ENCODE peak calls at places on chromosomes 4 and X, in six cellular contexts. O, E, V, R, X and A are unnamed samples. For H4K20me1, the result is how much of the 10 kb centered on the place peaks cover.

GRCh38 chrX:12956704-12957541 is 18.0 kb upstream of the TMSB4X start:
- DNase-seq in O (peak), E (peak), V (peak), R (peak), X (no peak), A (peak)

GRCh38 chrX:115226929-115227328 is 7.0 kb downstream of the LRCH2 start:
- DNase-seq in O (peak), E (peak), V (peak), R (peak), X (peak), A (no peak)

GRCh38 chrX:97882306-97882705 is 998.6 kb downstream of the RPA4 start:
- DNase-seq in O (no peak), E (peak), V (peak), R (no peak), X (no peak), A (no peak)

GRCh38 chr4:89298160-89298559 is 9.4 kb downstream of the GPRIN3 start:
- DNase-seq in O (no peak), E (no peak), V (no peak), R (peak), X (no peak), A (peak)

GRCh38 chr4:140105436-140105835 is 48.5 kb downstream of the MAML3 start:
- DNase-seq in O (no peak), E (no peak), V (no peak), R (no peak), X (no peak), A (no peak)

GRCh38 chrX:119735467-119735866 is 22.9 kb upstream of the SOWAHD start:
- DNase-seq in O (no peak), E (no peak), V (no peak), R (no peak), X (no peak), A (no peak)

GRCh38 chr4:110514889-110515479 is 39.0 kb downstream of the ENPEP start:
- DNase-seq in O (peak), E (peak), V (peak), R (peak), X (peak), A (no peak)

GRCh38 chr4:46648088-46648744 is 258.3 kb upstream of the GABRA2 start:
- DNase-seq in O (peak), E (peak), V (peak), R (peak), X (peak), A (peak)

GRCh38 chrX:107627792-107628661 is at the start of gene PRPS1:
- DNase-seq in O (peak), E (peak), V (peak), R (peak), X (peak), A (peak)

GRCh38 chr4:8099981-8100464 is 58.6 kb downstream of the ABLIM2 start:
- DNase-seq in O (no peak), E (no peak), V (no peak), R (no peak), X (no peak), A (no peak)

GRCh38 chrX:20362268-20363002 is 95.7 kb upstream of the RPS6KA3 start:
- DNase-seq in O (peak), E (peak), V (peak), R (no peak), X (peak), A (no peak)

GRCh38 chrX:6228720-6229119 is at the start of gene NLGN4X:
- DNase-seq in O (no peak), E (no peak), V (no peak), R (no peak), X (peak), A (peak)

GRCh38 chr4:111323496-111323895 is 700.6 kb upstream of the PITX2 start:
- DNase-seq in O (peak), E (peak), V (peak), R (no peak), X (no peak), A (no peak)

GRCh38 chr4:76377481-76377901 is 43.5 kb downstream of the CCDC158 start:
- DNase-seq in O (no peak), E (no peak), V (no peak), R (no peak), X (peak), A (no peak)

GRCh38 chrX:100895365-100896075 is 21.4 kb upstream of the NOX1 start:
- DNase-seq in O (peak), E (peak), V (peak), R (peak), X (peak), A (peak)

GRCh38 chrX:17377047-17377692 is 2.2 kb downstream of the NHS start:
- DNase-seq in O (peak), E (no peak), V (peak), R (no peak), X (peak), A (no peak)

GRCh38 chr4:7779194-7779768 is 160.4 kb downstream of the AFAP1 start:
- DNase-seq in O (peak), E (no peak), V (peak), R (no peak), X (peak), A (no peak)

GRCh38 chrX:63434665-63435064 is 83.5 kb upstream of the SPIN4 start:
- DNase-seq in O (no peak), E (peak), V (peak), R (no peak), X (no peak), A (no peak)

GRCh38 chrX:131262738-131263679 is 26.1 kb downstream of the IGSF1 start:
- DNase-seq in O (peak), E (peak), V (no peak), R (peak), X (peak), A (peak)

GRCh38 chrX:16552546-16552945 is 97.4 kb upstream of the S100G start:
- DNase-seq in O (peak), E (peak), V (peak), R (no peak), X (no peak), A (no peak)

GRCh38 chr4:87180767-87181166 is 39.7 kb downstream of the KLHL8 start:
- DNase-seq in O (peak), E (no peak), V (peak), R (no peak), X (no peak), A (no peak)

GRCh38 chr4:99657801-99658200 is at the start of gene C4orf54:
- DNase-seq in O (no peak), E (peak), V (no peak), R (no peak), X (no peak), A (no peak)

GRCh38 chrX:19807414-19807813 is 80.0 kb downstream of the SH3KBP1 start:
- DNase-seq in O (no peak), E (no peak), V (no peak), R (no peak), X (no peak), A (no peak)

GRCh38 chr4:100581337-100581736 is 63.5 kb upstream of the EMCN start:
- DNase-seq in O (no peak), E (peak), V (no peak), R (no peak), X (no peak), A (peak)

GRCh38 chrX:118495958-118496762 is 545 bp downstream of the DOCK11 start:
- DNase-seq in O (peak), E (peak), V (no peak), R (peak), X (peak), A (peak)

GRCh38 chr4:24404281-24404680 is 180.1 kb downstream of the DHX15 start:
- DNase-seq in O (peak), E (no peak), V (peak), R (no peak), X (no peak), A (no peak)

GRCh38 chr4:92170340-92170739 is 133.4 kb upstream of the GRID2 start:
- DNase-seq in O (no peak), E (no peak), V (no peak), R (no peak), X (no peak), A (no peak)

GRCh38 chr4:151431728-151432127 is 22.8 kb downstream of the FHIP1A start:
- DNase-seq in O (no peak), E (no peak), V (no peak), R (no peak), X (no peak), A (no peak)

GRCh38 chr4:176273741-176274140 is 4.7 kb upstream of the ASB5 start:
- DNase-seq in O (no peak), E (no peak), V (no peak), R (no peak), X (no peak), A (no peak)

GRCh38 chr4:185202984-185203379 is 818 bp downstream of the CFAP97 start:
- DNase-seq in O (no peak), E (no peak), V (no peak), R (no peak), X (no peak), A (no peak)

GRCh38 chrX:10444204-10444603 is 176.2 kb downstream of the MID1 start:
- DNase-seq in O (no peak), E (no peak), V (no peak), R (no peak), X (no peak), A (no peak)

GRCh38 chr4:2650276-2650675 is 105.9 kb downstream of the TNIP2 start:
- DNase-seq in O (no peak), E (no peak), V (no peak), R (no peak), X (no peak), A (no peak)

GRCh38 chr4:76197971-76198410 is 15.6 kb downstream of the SCARB2 start:
- DNase-seq in O (peak), E (no peak), V (peak), R (no peak), X (peak), A (no peak)

GRCh38 chr4:37799941-37800554 is 26.4 kb upstream of the PGM2 start:
- DNase-seq in O (peak), E (no peak), V (peak), R (no peak), X (no peak), A (no peak)

DNA sequence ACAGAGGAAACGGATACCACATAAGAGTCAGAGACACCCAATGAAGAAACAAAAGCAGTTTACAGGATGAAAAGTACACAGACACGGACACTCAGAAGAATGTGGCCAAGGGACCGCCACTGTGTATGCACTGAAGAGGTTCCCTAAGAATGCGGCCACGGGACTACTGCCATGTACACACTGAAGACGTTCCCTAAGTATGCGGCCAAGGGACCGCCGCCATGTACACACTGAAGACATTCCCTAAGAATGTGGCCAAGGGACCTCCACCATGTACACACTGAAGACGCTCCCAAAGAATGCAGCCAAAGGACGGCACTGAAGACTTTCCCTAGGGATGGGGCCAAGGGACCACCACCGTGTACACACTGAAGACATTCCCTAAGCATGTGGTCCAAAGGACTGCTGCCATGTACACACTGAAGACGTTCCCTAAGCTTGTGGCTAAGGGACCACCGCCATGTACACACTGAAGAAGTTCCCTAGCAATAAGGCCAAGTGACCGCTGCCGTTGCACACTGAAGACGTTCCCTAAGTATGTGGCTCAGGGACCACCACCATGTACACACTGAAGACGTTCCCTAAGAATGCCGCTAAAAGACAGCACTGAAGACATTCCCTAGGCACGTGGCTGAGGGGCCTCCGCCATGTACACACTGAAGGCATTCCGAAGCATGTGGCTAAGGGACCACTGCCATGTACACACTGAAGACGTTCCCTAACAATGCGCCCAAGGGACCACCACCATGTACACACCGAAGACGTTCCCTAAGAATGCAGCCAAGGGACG is 32.2 kb downstream of the DHRSX start:
- DNase-seq in O (no peak), E (no peak), V (no peak), R (no peak), X (no peak), A (no peak)
- H2AFZ ChIP-seq in O (no peak), E (no peak), V (no peak), R (no peak), X (no peak), A (no peak)

GRCh38 chrX:65689377-65689776 is 21.9 kb downstream of the MSN start:
- DNase-seq in O (no peak), E (peak), V (no peak), R (no peak), X (no peak), A (no peak)
- H4K20me1 ChIP-seq in O (under half), E (half or more), V (half or more), R (under half), X (under half), A (half or more)

GRCh38 chr4:153759407-153760226 is at the start of gene RNF175:
- DNase-seq in O (peak), E (no peak), V (no peak), R (no peak), X (peak), A (no peak)
- H2AFZ ChIP-seq in O (peak), E (no peak), V (peak), R (no peak), X (peak), A (no peak)

GRCh38 chr4:1218892-1219552 is 29.9 kb downstream of the CTBP1 start:
- DNase-seq in O (no peak), E (no peak), V (no peak), R (peak), X (no peak), A (no peak)

GRCh38 chr4:1215347-1216075 is 33.4 kb downstream of the CTBP1 start:
- DNase-seq in O (no peak), E (no peak), V (no peak), R (peak), X (no peak), A (no peak)

GRCh38 chr4:1217366-1217765 is 31.6 kb downstream of the CTBP1 start:
- DNase-seq in O (no peak), E (no peak), V (no peak), R (no peak), X (no peak), A (no peak)

GRCh38 chr4:1216076-1216614 is 32.8 kb downstream of the CTBP1 start:
- DNase-seq in O (no peak), E (no peak), V (no peak), R (no peak), X (no peak), A (no peak)

GRCh38 chr4:1216869-1217294 is 32.0 kb downstream of the CTBP1 start:
- DNase-seq in O (no peak), E (no peak), V (no peak), R (peak), X (no peak), A (peak)
- H4K20me1 ChIP-seq in O (under half), E (under half), V (under half), R (under half), X (under half), A (under half)

GRCh38 chr4:1043658-1044468 is 32.4 kb downstream of the FGFRL1 start:
- DNase-seq in O (peak), E (peak), V (peak), R (no peak), X (peak), A (no peak)
- H2AFZ ChIP-seq in O (peak), E (peak), V (peak), R (no peak), X (no peak), A (no peak)

DNA sequence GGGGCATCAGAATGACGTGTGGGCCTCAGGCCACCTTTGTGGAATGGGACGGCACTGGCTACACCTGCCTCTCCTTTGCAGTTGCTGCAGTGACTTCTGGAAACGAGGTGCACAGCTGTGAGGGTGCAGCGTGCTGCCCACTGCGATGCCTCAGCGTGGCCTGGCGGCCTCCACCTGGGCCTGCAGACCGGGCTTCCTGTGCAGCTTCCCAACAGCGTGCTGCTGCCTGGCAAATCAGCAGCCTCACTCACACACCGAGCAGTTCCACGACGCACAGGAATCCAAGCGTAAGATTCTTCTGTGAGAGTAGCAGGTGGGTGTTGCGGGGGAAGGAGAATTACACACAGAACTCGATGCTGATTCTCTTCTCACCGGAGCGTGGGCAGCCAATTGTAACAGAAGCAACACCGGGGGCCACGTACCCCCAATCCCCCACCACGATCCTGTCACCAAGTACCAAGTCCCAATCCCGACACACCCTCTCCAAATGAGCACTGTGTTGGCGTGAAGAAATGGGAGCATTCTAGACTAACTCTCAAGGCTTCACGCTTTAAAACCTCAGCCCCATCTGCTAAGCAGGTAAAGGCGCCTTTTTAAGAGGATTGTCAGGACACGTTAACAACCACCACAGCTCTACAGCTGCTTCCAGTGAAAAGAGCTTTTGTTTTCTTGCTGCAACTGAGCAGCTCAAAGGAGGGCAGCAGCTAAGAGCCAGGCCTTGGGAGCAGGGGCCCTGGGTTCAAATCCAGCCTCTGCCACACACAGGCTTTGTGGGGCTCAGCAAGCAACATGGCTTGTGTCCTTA is 16.9 kb downstream of the WDR1 start:
- DNase-seq in O (no peak), E (no peak), V (no peak), R (no peak), X (peak), A (no peak)
- H4K20me1 ChIP-seq in O (under half), E (under half), V (half or more), R (under half), X (half or more), A (half or more)

GRCh38 chr4:143099693-143100092 is 85.0 kb upstream of the USP38 start:
- DNase-seq in O (no peak), E (no peak), V (no peak), R (no peak), X (no peak), A (no peak)
- H2AFZ ChIP-seq in O (no peak), E (no peak), V (no peak), R (no peak), X (no peak), A (no peak)

GRCh38 chrX:123988423-123989116 is 27.1 kb downstream of the STAG2 start:
- DNase-seq in O (no peak), E (peak), V (no peak), R (no peak), X (no peak), A (no peak)

GRCh38 chrX:123990169-123990568 is 28.7 kb downstream of the STAG2 start:
- DNase-seq in O (no peak), E (no peak), V (no peak), R (no peak), X (no peak), A (no peak)

GRCh38 chrX:123986377-123986776 is 24.9 kb downstream of the STAG2 start:
- DNase-seq in O (no peak), E (no peak), V (no peak), R (no peak), X (no peak), A (no peak)

GRCh38 chrX:123990602-123991001 is 29.1 kb downstream of the STAG2 start:
- DNase-seq in O (no peak), E (no peak), V (no peak), R (no peak), X (no peak), A (no peak)

DNA sequence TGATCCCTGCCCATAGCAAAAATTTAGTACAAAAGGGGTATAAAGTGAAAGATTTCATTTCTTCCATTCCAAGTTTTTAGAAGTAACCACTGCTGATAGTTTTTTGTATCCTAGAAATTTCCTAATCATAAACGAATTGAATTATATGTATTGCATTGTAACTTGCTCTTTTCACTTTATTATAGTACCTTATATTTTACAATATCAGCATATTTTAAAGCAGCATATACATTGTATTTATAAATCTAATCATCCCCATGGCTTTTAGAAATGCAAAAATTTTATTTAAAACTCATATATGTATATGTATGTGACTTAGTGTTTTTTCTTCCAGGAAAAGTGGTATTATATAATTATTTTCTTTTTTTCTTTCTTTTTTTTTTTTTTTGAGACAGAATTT is 27.7 kb downstream of the STAG2 start:
- DNase-seq in O (no peak), E (no peak), V (no peak), R (no peak), X (no peak), A (no peak)
- H4K20me1 ChIP-seq in O (under half), E (under half), V (under half), R (under half), X (half or more), A (half or more)

GRCh38 chrX:24398766-24399165 is 38.3 kb downstream of the SUPT20HL1 start:
- DNase-seq in O (no peak), E (no peak), V (no peak), R (no peak), X (no peak), A (no peak)

GRCh38 chrX:24392709-24393108 is 32.3 kb downstream of the SUPT20HL1 start:
- DNase-seq in O (peak), E (no peak), V (no peak), R (no peak), X (no peak), A (no peak)

GRCh38 chrX:24396236-24396929 is 35.9 kb downstream of the SUPT20HL1 start:
- DNase-seq in O (peak), E (peak), V (peak), R (no peak), X (no peak), A (no peak)

GRCh38 chrX:24396930-24397277 is 36.5 kb downstream of the SUPT20HL1 start:
- DNase-seq in O (peak), E (no peak), V (no peak), R (no peak), X (no peak), A (no peak)

GRCh38 chrX:24395775-24396174 is 35.3 kb downstream of the SUPT20HL1 start:
- DNase-seq in O (peak), E (peak), V (peak), R (peak), X (peak), A (peak)
- H2AFZ ChIP-seq in O (no peak), E (no peak), V (no peak), R (no peak), X (no peak), A (no peak)